ENCODE peak calls at places on chromosome 12, in seven cellular contexts. B is kidney glomerular epithelial cell; G is foreskin fibroblast; M is NCI-H1436; D is CD4-positive, CD25-positive, alpha-beta regulatory T cell; X is astrocyte of the spinal cord; J is NCI-H69. Q is an unnamed sample.
A peak's percentile ranks its signal among the peaks of the same experiment; 100 is the strongest.

GRCh38 chr12:117331691-117332090 is 29.7 kb downstream of the NOS1 start:
- DNase-seq in X (no peak), G (no peak), M (no peak), D (no peak), J (peak; percentile 18), B (no peak), Q (no peak)

GRCh38 chr12:113860950-113861349 is 105.2 kb downstream of the RBM19 start:
- DNase-seq in G (peak; percentile 83), B (peak; percentile 2), D (no peak), X (peak; percentile 90), J (no peak), M (no peak), Q (no peak)

GRCh38 chr12:79267580-79267979 is 403.0 kb downstream of the SYT1 start:
- DNase-seq in B (no peak), X (no peak), D (no peak), M (no peak), G (no peak), J (no peak), Q (no peak)

GRCh38 chr12:127928615-127929014 is 338.4 kb upstream of the TMEM132C start:
- DNase-seq in B (no peak), X (peak; percentile 77), M (no peak), G (peak; percentile 54), D (no peak), J (no peak), Q (no peak)

GRCh38 chr12:49698619-49699545 is 8.3 kb downstream of the FMNL3 start:
- DNase-seq in B (peak; percentile 84), X (peak; percentile 67), J (no peak), M (no peak), G (peak; percentile 66), D (no peak), Q (no peak)

GRCh38 chr12:44246481-44247105 is 410.7 kb downstream of the TMEM117 start:
- DNase-seq in G (no peak), J (peak; percentile 91), B (no peak), D (no peak), M (no peak), X (peak; percentile 6), Q (no peak)

GRCh38 chr12:127063339-127064090 is 1203.5 kb upstream of the TMEM132C start:
- DNase-seq in J (no peak), M (peak; percentile 78), D (no peak), X (no peak), B (no peak), G (no peak), Q (no peak)

GRCh38 chr12:123077298-123078113 is 73.4 kb downstream of the PITPNM2 start:
- DNase-seq in G (no peak), X (no peak), D (no peak), J (no peak), M (peak; percentile 8), B (no peak), Q (no peak)

GRCh38 chr12:85509857-85510256 is 229.8 kb downstream of the ALX1 start:
- DNase-seq in M (no peak), G (no peak), D (no peak), B (no peak), J (no peak), X (peak; percentile 64), Q (no peak)

GRCh38 chr12:116337312-116337711 is 59.8 kb upstream of the MED13L start:
- DNase-seq in X (no peak), D (no peak), G (no peak), J (no peak), M (no peak), B (no peak), Q (no peak)

GRCh38 chr12:95674631-95675030 is 115.9 kb downstream of the NTN4 start:
- DNase-seq in G (peak; percentile 39), J (peak; percentile 99), D (no peak), M (peak; percentile 94), B (no peak), X (peak; percentile 18), Q (peak; percentile 60)

Q was measured in HEK293T.